ENCODE peak calls at places on chromosomes 1 and 21, in nine cellular contexts. J is tibial nerve, S is heart left ventricle, G is body of pancreas, M is RWPE1, F is GM12878, K is HL-60, L is left lung, B is GM23248. A is an unnamed sample.

GRCh38 chr21:8992731-8993174 is 1528.6 kb upstream of the TPTE start:
- DNase-seq in J (no peak), S (no peak), G (no peak), M (no peak), F (no peak), K (no peak), L (no peak), B (no peak), A (no peak)

GRCh38 chr1:235502601-235503332 is 1.5 kb downstream of the B3GALNT2 start:
- DNase-seq in J (no peak), S (no peak), G (peak), M (peak), F (no peak), K (no peak), L (no peak), B (peak), A (peak)

GRCh38 chr1:26602378-26602959 is 72.9 kb downstream of the RPS6KA1 start:
- DNase-seq in J (peak), S (no peak), G (peak), M (peak), F (no peak), K (peak), L (no peak), B (peak), A (peak)

GRCh38 chr1:29473167-29473855 is 237.0 kb downstream of the PTPRU start:
- DNase-seq in J (no peak), S (no peak), G (no peak), M (no peak), F (no peak), K (no peak), L (no peak), B (no peak), A (no peak)

GRCh38 chr21:37758997-37759396 is 157.3 kb downstream of the KCNJ6 start:
- DNase-seq in J (no peak), S (no peak), G (peak), M (peak), F (no peak), K (no peak), L (peak), B (peak), A (peak)

GRCh38 chr1:52553372-52554266 is 727 bp upstream of the TUT4 start:
- DNase-seq in J (peak), S (peak), G (peak), M (peak), F (no peak), K (peak), L (peak), B (peak), A (peak)

GRCh38 chr1:6770727-6771567 is 14.3 kb upstream of the CAMTA1 start:
- DNase-seq in J (no peak), S (no peak), G (no peak), M (peak), F (no peak), K (no peak), L (no peak), B (peak), A (peak)

GRCh38 chr1:202007703-202008489 is 2.5 kb upstream of the ELF3 start:
- DNase-seq in J (no peak), S (no peak), G (peak), M (peak), F (no peak), K (no peak), L (peak), B (no peak), A (peak)

GRCh38 chr1:111743679-111744101 is 4.5 kb upstream of the INKA2 start:
- DNase-seq in J (no peak), S (peak), G (no peak), M (no peak), F (no peak), K (no peak), L (no peak), B (peak), A (no peak)

GRCh38 chr1:93702102-93702827 is 20.6 kb upstream of the BCAR3 start:
- DNase-seq in J (no peak), S (peak), G (no peak), M (no peak), F (no peak), K (no peak), L (no peak), B (peak), A (no peak)

GRCh38 chr1:47731730-47732129 is 265.5 kb downstream of the TRABD2B start:
- DNase-seq in J (no peak), S (no peak), G (no peak), M (no peak), F (no peak), K (no peak), L (no peak), B (no peak), A (no peak)

GRCh38 chr1:157878059-157878458 is 36.5 kb upstream of the CD5L start:
- DNase-seq in J (no peak), S (no peak), G (no peak), M (peak), F (no peak), K (no peak), L (no peak), B (peak), A (peak)

GRCh38 chr1:182229907-182230522 is 161.6 kb downstream of the GLUL start:
- DNase-seq in J (no peak), S (no peak), G (no peak), M (no peak), F (no peak), K (no peak), L (no peak), B (peak), A (no peak)

GRCh38 chr1:161196521-161197451 is 2.1 kb downstream of the ADAMTS4 start:
- DNase-seq in J (peak), S (peak), G (peak), M (no peak), F (no peak), K (no peak), L (peak), B (peak), A (no peak)

GRCh38 chr1:209030454-209031167 is 552.9 kb upstream of the CAMK1G start:
- DNase-seq in J (no peak), S (no peak), G (peak), M (no peak), F (no peak), K (no peak), L (peak), B (no peak), A (no peak)

GRCh38 chr1:211598514-211598913 is 19.6 kb upstream of the SLC30A1 start:
- DNase-seq in J (no peak), S (no peak), G (no peak), M (no peak), F (no peak), K (no peak), L (no peak), B (no peak), A (no peak)

GRCh38 chr1:92503043-92503925 is 16.6 kb upstream of the GFI1 start:
- DNase-seq in J (no peak), S (no peak), G (no peak), M (no peak), F (no peak), K (no peak), L (no peak), B (no peak), A (no peak)

GRCh38 chr1:36831171-36831810 is 203.0 kb downstream of the GRIK3 start:
- DNase-seq in J (no peak), S (no peak), G (no peak), M (no peak), F (no peak), K (no peak), L (no peak), B (no peak), A (no peak)

GRCh38 chr1:175936736-175937135 is 193.3 kb upstream of the TNR start:
- DNase-seq in J (no peak), S (no peak), G (no peak), M (no peak), F (no peak), K (no peak), L (no peak), B (no peak), A (no peak)

GRCh38 chr1:201709564-201710295 is 119.2 kb upstream of the IPO9 start:
- DNase-seq in J (peak), S (peak), G (peak), M (peak), F (no peak), K (no peak), L (peak), B (peak), A (peak)

GRCh38 chr1:101203812-101204540 is 32.8 kb upstream of the S1PR1 start:
- DNase-seq in J (no peak), S (peak), G (no peak), M (no peak), F (no peak), K (no peak), L (no peak), B (peak), A (no peak)

GRCh38 chr1:57752847-57753246 is 329.0 kb upstream of the DAB1 start:
- DNase-seq in J (no peak), S (no peak), G (no peak), M (no peak), F (no peak), K (no peak), L (no peak), B (no peak), A (no peak)

DNA sequence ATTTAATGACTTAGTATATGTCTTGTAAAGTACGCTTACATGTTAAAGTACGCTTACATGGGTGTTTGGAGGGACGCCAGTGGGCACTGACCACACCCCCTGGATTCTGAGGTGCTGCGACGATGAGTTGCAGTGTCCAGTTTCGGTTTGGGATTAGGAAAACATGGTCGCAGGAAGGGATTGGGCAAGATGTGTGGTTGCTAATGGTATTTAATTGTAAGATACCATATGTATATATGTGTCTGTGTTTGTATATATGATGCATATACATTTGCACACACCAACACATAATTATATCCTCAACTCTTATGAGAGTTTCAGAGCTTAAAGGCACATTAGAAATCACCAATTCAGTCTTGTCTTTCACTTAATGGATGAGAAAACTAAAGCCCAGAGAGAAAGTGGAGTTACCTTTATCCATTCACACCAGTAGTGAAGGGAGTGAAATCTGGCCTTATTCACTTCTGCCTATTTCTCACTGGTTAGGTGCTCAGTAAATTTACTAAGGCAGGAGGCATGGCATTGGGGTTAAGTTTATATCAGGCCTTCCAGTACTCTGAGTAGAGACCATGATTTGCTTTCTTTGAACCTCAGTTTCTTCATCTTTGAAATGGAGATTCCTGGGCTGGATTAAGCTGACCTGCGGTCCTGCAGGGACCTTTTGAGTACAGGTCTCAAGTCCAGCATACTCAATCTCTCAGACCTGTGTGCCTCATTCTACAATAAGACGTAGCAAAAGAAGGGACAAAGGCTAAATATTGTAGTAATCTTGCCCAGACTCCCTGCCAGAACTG is 1.1 kb downstream of the SMYD2 start:
- DNase-seq in J (no peak), S (no peak), G (peak), M (peak), F (no peak), K (peak), L (peak), B (peak), A (peak)
- H3K27ac ChIP-seq in J (no peak), S (peak), G (peak), M (peak), F (peak), K (peak), L (no peak), B (peak), A (peak)

DNA sequence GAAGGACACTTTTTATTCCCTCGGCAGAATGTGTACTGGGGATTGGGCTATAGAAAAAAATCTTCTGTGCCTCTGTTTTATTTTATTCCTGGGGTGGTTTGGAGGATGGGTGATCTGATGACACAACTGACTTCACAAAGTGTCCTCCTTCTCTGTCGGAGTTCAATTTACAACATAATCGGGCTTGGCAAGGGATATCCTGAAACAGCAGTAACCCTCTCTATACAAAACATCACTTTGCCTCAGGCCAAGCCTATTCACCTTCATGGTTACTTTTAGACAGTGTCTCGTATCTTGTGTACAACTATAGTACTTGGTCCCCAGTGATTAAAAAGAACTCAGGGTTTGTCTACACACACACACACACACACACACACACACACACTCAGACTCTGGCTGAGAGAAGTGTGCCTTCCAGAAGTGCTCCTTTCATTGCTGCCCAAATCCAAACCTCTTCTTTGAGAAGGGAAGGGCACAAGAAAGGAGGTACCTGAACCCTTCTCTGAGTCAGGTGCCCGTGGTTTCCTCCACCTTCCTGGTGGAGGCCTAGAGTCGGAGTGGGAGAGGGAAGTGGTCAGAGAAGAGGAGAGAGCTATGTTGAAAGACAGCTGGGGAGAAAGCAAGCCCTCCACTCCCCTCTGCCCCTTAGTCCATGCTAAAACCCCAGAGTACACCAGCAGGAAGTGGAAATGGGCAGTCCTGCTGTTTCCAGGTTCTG is 62.4 kb upstream of the POU2F1 start:
- DNase-seq in J (no peak), S (no peak), G (no peak), M (no peak), F (no peak), K (peak), L (no peak), B (no peak), A (no peak)
- H3K27ac ChIP-seq in J (no peak), S (no peak), G (no peak), M (no peak), F (no peak), K (no peak), L (no peak), B (no peak), A (no peak)

GRCh38 chr1:192131914-192132313 is 26.3 kb upstream of the RGS18 start:
- DNase-seq in J (no peak), S (no peak), G (no peak), M (no peak), F (no peak), K (no peak), L (no peak), B (no peak), A (no peak)
- H3K27ac ChIP-seq in J (no peak), S (no peak), G (no peak), M (no peak), F (no peak), K (no peak), L (no peak), B (no peak), A (no peak)

GRCh38 chr1:95033843-95034242 is 38.9 kb downstream of the ALG14 start:
- DNase-seq in J (no peak), S (no peak), G (no peak), M (no peak), F (no peak), K (no peak), L (no peak), B (peak), A (no peak)
- H3K27ac ChIP-seq in J (no peak), S (no peak), G (no peak), M (no peak), F (no peak), K (no peak), L (no peak), B (no peak), A (no peak)

DNA sequence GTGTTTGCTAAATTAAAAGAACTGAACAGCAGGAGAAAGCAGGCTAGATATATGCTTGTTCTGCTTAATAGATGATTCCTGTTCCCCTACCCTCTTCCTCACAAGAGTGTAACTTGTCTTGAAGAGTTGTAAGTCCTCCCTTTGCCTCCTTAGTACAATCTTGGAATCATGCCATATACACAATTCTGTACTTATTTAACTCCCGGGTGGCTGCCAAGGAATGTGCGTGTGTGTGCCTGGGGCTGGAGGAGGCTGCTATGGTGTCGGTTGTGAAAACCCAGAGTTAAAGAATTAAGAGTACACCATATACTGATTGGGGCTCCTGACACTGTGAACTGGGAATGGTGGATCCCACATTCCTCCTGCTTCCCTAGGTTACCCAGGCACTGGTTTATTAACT is 194.2 kb downstream of the SIPA1L2 start:
- DNase-seq in J (no peak), S (peak), G (no peak), M (no peak), F (no peak), K (no peak), L (no peak), B (peak), A (no peak)
- H3K27ac ChIP-seq in J (no peak), S (no peak), G (no peak), M (no peak), F (no peak), K (no peak), L (no peak), B (no peak), A (no peak)

A was measured in small intestine.